ENCODE peak calls at places on chromosomes 4 and X, in four cellular contexts. P, O, U and Q are unnamed samples.

GRCh38 chrX:153704021-153704526 is 16.3 kb downstream of the SLC6A8 start:
- DNase-seq in U (no peak), P (no peak), O (no peak), Q (no peak)

GRCh38 chr4:114807759-114808404 is 209.3 kb downstream of the UGT8 start:
- DNase-seq in P (peak; percentile 38), O (peak; percentile 42), U (no peak), Q (peak; percentile 52)

GRCh38 chrX:151988706-151989299 is 14.3 kb upstream of the GABRE start:
- DNase-seq in O (no peak), P (no peak), U (no peak), Q (no peak)

GRCh38 chr4:8737601-8738279 is 133.9 kb downstream of the HMX1 start:
- DNase-seq in U (no peak), P (peak; percentile 8), O (no peak), Q (no peak)

GRCh38 chrX:120310861-120311631 is at the start of gene TMEM255A:
- DNase-seq in O (no peak), P (peak; percentile 47), U (no peak), Q (no peak)

GRCh38 chr4:99219479-99219878 is 433 bp upstream of the ADH6 start:
- DNase-seq in P (no peak), U (no peak), O (peak; percentile 23), Q (no peak)

GRCh38 chr4:2292679-2293108 is 30.8 kb upstream of the MXD4 start:
- DNase-seq in O (no peak), U (no peak), P (peak; percentile 88), Q (no peak)

GRCh38 chr4:46277165-46277951 is 112.6 kb downstream of the GABRA2 start:
- DNase-seq in U (no peak), O (no peak), P (no peak), Q (no peak)

GRCh38 chr4:158624889-158625478 is 46.7 kb downstream of the C4orf46 start:
- DNase-seq in P (peak; percentile 32), O (peak; percentile 53), U (peak; percentile 11), Q (peak; percentile 28)

GRCh38 chr4:138200236-138200590 is 41.9 kb downstream of the SLC7A11 start:
- DNase-seq in P (no peak), U (no peak), O (no peak), Q (no peak)

GRCh38 chr4:4791299-4791798 is 68.1 kb upstream of the MSX1 start:
- DNase-seq in U (no peak), P (peak; percentile 30), O (no peak), Q (no peak)

GRCh38 chr4:184282251-184282713 is 64.6 kb upstream of the ENPP6 start:
- DNase-seq in U (peak; percentile 80), P (no peak), O (peak; percentile 61), Q (no peak)

GRCh38 chr4:138981930-138982390 is 33.6 kb upstream of the NOCT start:
- DNase-seq in O (peak; percentile 35), P (no peak), U (no peak), Q (no peak)

GRCh38 chrX:23548164-23548563 is 119.1 kb upstream of the PRDX4 start:
- DNase-seq in P (no peak), O (no peak), U (no peak), Q (no peak)

GRCh38 chr4:169640261-169640880 is 20.0 kb downstream of the CLCN3 start:
- DNase-seq in P (no peak), O (no peak), U (no peak), Q (no peak)

GRCh38 chr4:97016186-97016945 is 1126.9 kb downstream of the STPG2 start:
- DNase-seq in P (no peak), U (no peak), O (no peak), Q (no peak)

GRCh38 chr4:106569151-106570029 is 200.8 kb upstream of the GIMD1 start:
- DNase-seq in O (no peak), P (no peak), U (no peak), Q (no peak)

GRCh38 chrX:138872537-138872936 is 161.0 kb upstream of the FGF13 start:
- DNase-seq in P (no peak), O (no peak), U (no peak), Q (no peak)

GRCh38 chrX:29545878-29546277 is 669.5 kb upstream of the MAGEB2 start:
- DNase-seq in P (no peak), U (no peak), O (no peak), Q (no peak)

GRCh38 chr4:18754180-18754579 is 732.6 kb upstream of the LCORL start:
- DNase-seq in P (no peak), O (no peak), U (no peak), Q (no peak)

GRCh38 chr4:188154668-188155423 is 15.6 kb downstream of the TRIML1 start:
- DNase-seq in P (no peak), O (no peak), U (no peak), Q (no peak)

GRCh38 chr4:90306810-90307209 is 179.6 kb downstream of the CCSER1 start:
- DNase-seq in U (no peak), O (no peak), P (no peak), Q (no peak)

GRCh38 chr4:79918292-79918691 is 154.7 kb downstream of the ANTXR2 start:
- DNase-seq in P (no peak), U (no peak), O (no peak), Q (no peak)

GRCh38 chrX:65758505-65758904 is 91.1 kb downstream of the MSN start:
- DNase-seq in U (no peak), P (no peak), O (no peak), Q (no peak)

GRCh38 chr4:88761861-88762523 is 64.4 kb upstream of the NAP1L5 start:
- DNase-seq in O (peak; percentile 23), U (no peak), P (no peak), Q (no peak)

GRCh38 chr4:139241086-139241783 is 38.8 kb downstream of the MGARP start:
- DNase-seq in U (no peak), O (peak; percentile 72), P (no peak), Q (no peak)

GRCh38 chr4:173398251-173398650 is 665 bp downstream of the SCRG1 start:
- DNase-seq in O (no peak), U (no peak), P (no peak), Q (no peak)

GRCh38 chrX:72020788-72021187 is 110.1 kb downstream of the NHSL2 start:
- DNase-seq in P (no peak), U (peak; percentile 26), O (no peak), Q (no peak)

GRCh38 chrX:72016881-72017783 is 106.5 kb downstream of the NHSL2 start:
- DNase-seq in P (no peak), U (no peak), O (no peak), Q (no peak)

GRCh38 chrX:72020204-72020603 is 109.6 kb downstream of the NHSL2 start:
- DNase-seq in P (no peak), O (no peak), U (no peak), Q (no peak)

GRCh38 chrX:72019487-72019886 is 108.8 kb downstream of the NHSL2 start:
- DNase-seq in P (no peak), U (no peak), O (no peak), Q (no peak)

DNA sequence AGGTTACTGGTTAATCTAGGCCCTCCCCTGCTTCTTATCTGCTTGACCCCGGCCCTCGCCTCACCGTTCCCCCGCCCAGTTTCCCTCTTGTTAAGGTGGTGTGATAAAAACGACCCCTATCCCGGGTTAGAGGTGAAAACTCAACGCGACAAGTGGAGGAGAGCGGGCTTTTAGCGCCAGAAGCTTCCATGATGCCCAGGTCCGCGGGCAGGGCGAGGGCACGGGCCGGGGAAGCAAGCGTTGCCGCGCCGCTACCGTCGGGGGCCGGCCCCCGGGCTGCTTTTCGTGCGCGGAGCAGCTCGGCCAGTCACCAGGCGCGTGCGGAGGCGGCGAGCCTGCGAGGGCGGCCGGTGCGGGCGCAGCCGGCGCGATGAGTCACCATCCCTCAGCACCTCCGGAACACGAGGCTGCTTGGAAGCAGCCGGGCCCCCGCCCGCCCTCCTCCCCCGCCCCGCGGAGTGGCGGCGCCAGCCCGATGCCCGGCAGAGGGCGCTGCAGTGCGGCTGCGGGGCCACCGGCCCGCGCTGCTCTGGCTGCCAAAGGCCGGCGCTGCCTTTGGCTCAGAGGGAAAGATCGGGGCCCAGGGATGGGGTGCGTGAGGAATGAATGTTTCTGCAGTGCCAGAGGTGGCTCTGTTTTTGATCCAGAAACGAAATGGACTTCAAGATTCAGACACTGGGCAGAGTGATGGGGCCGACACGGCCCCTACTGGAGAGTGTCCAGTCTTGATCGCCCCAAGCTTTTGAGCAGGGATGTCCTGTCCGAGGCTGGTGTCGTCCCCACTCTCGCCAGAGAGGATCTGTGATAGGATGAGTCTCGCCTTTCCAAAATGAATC is 107.8 kb downstream of the NHSL2 start:
- DNase-seq in O (peak; percentile 47), P (peak; percentile 97), U (no peak), Q (peak; percentile 92)
- TF ChIP-seq ZBTB33 in O (no peak), P (no peak), U (no peak), Q (peak; percentile 71)

GRCh38 chr4:185576918-185577591 is 41.7 kb upstream of the PDLIM3 start:
- DNase-seq in O (no peak), U (no peak), P (peak; percentile 52), Q (no peak)
- TF ChIP-seq GABPA in O (no peak), U (no peak), P (no peak), Q (no peak)

GRCh38 chr4:145902522-145902921 is 36.1 kb downstream of the ZNF827 start:
- DNase-seq in O (no peak), U (no peak), P (no peak), Q (no peak)

GRCh38 chr4:145907363-145907762 is 31.3 kb downstream of the ZNF827 start:
- DNase-seq in O (no peak), U (no peak), P (no peak), Q (no peak)

GRCh38 chr4:145907827-145908226 is 30.8 kb downstream of the ZNF827 start:
- DNase-seq in O (no peak), P (no peak), U (no peak), Q (no peak)

GRCh38 chr4:145899886-145900466 is 38.6 kb downstream of the ZNF827 start:
- DNase-seq in O (no peak), P (no peak), U (no peak), Q (no peak)

DNA sequence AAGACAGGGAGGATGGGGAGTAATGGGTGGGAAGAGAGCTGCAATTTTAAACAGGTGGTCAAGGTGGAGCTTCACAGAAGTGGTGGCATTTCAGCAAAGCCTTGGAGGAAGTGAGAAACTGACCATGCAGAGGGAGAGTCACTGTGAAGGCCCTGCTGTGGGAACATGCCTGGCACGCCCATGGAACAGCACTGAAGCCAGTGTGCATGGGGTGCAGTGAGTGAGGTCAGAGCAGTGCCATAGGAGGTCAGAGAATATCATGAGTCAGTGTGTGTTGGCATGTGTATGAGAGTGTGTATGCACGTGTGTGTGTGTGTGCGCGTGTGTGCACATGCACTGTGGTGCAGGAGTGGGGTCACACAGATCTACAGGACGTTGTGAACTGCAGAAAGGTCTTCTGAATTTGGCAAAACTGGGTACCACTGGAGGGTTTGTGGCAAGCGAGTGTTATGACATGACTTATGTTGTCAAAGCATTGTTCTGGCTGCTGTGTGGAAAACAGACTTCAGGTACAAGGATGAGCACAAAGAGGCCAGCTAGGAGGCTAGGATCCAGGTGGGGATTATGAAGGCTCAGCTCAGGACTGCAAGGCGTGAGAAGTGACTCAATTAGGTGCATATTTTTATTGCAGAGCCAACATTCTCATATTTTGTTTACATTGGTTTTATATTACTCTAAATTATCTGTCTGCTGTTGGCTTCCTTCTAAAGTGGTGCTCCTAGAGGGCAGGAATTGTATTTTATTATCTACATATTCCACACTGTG is 34.0 kb downstream of the ZNF827 start:
- DNase-seq in O (no peak), P (no peak), U (no peak), Q (no peak)
- TF ChIP-seq ZBTB33 in O (no peak), P (no peak), U (no peak), Q (no peak)

GRCh38 chr4:87426865-87427517 is 4.6 kb downstream of the NUDT9 start:
- DNase-seq in P (no peak), O (no peak), U (no peak), Q (no peak)

GRCh38 chr4:87422104-87423052 is at the start of gene NUDT9:
- DNase-seq in P (peak; percentile 89), U (peak; percentile 64), O (peak; percentile 80), Q (peak; percentile 96)

GRCh38 chr4:87425711-87426110 is 3.3 kb downstream of the NUDT9 start:
- DNase-seq in P (no peak), O (no peak), U (no peak), Q (no peak)

GRCh38 chr4:87420431-87420830 is 1.9 kb upstream of the NUDT9 start:
- DNase-seq in P (no peak), U (no peak), O (no peak), Q (no peak)

GRCh38 chr4:87423313-87424031 is 1.1 kb downstream of the NUDT9 start:
- DNase-seq in P (peak; percentile 56), O (no peak), U (no peak), Q (peak; percentile 14)
- TF ChIP-seq GABPA in P (no peak), O (no peak), U (no peak), Q (no peak)